ENCODE peak calls at places on chromosomes 5 and 9, in nine cellular contexts. M, R, V, P, K, X, F, T and G are unnamed samples.

GRCh38 chr9:109499631-109500120 is 1.6 kb upstream of the PTPN3 start:
- DNase-seq in P (no peak), X (peak), F (peak), T (peak), M (no peak), K (no peak), V (peak), R (peak), G (no peak)

GRCh38 chr9:20117985-20118384 is 329.1 kb upstream of the SLC24A2 start:
- DNase-seq in F (no peak), P (no peak), K (no peak), X (no peak), R (no peak), M (no peak), V (no peak), T (no peak), G (no peak)

GRCh38 chr5:19616821-19617220 is 371.2 kb downstream of the CDH18 start:
- DNase-seq in K (no peak), X (no peak), T (no peak), M (no peak), F (no peak), V (peak), P (no peak), R (no peak), G (no peak)

GRCh38 chr5:178240341-178240741 is 7.7 kb upstream of the PHYKPL start:
- DNase-seq in M (no peak), V (no peak), T (no peak), F (no peak), P (no peak), X (no peak), R (no peak), K (no peak), G (no peak)

GRCh38 chr5:180494510-180495181 is 467 bp downstream of the CNOT6 start:
- DNase-seq in P (peak), X (peak), F (peak), K (peak), R (peak), T (peak), V (peak), M (peak), G (peak)

GRCh38 chr9:114094971-114095370 is 4.1 kb downstream of the KIF12 start:
- DNase-seq in F (no peak), M (no peak), R (no peak), K (no peak), X (no peak), V (no peak), T (peak), P (no peak), G (no peak)

GRCh38 chr5:142780871-142781270 is 10.7 kb downstream of the ARHGAP26 start:
- DNase-seq in V (no peak), R (no peak), P (no peak), F (no peak), X (no peak), T (peak), K (no peak), M (no peak), G (no peak)

GRCh38 chr5:139861021-139861888 is 65.6 kb downstream of the PSD2 start:
- DNase-seq in F (no peak), P (no peak), M (no peak), T (no peak), V (no peak), X (no peak), K (no peak), R (no peak), G (no peak)

GRCh38 chr5:149605998-149606721 is 24.9 kb downstream of the ARHGEF37 start:
- DNase-seq in K (peak), R (peak), M (no peak), P (no peak), T (no peak), V (peak), X (peak), F (no peak), G (no peak)

GRCh38 chr5:14144586-14145355 is 1.6 kb downstream of the TRIO start:
- DNase-seq in K (peak), F (peak), P (no peak), V (peak), R (peak), M (no peak), T (peak), X (peak), G (peak)

GRCh38 chr5:150051657-150052195 is 34.6 kb downstream of the CSF1R start:
- DNase-seq in K (no peak), R (no peak), X (no peak), P (no peak), F (no peak), V (no peak), M (no peak), T (no peak), G (no peak)

GRCh38 chr5:40354171-40354570 is 325.5 kb upstream of the PTGER4 start:
- DNase-seq in F (no peak), K (no peak), P (no peak), T (no peak), X (no peak), M (no peak), R (no peak), V (no peak), G (no peak)

GRCh38 chr9:37486256-37486615 is 488 bp downstream of the POLR1E start:
- DNase-seq in X (no peak), F (no peak), M (no peak), V (no peak), K (no peak), P (no peak), R (no peak), T (no peak), G (no peak)

GRCh38 chr5:171525086-171525485 is 105.6 kb downstream of the FGF18 start:
- DNase-seq in V (no peak), K (no peak), T (no peak), F (no peak), M (no peak), X (no peak), R (no peak), P (no peak), G (no peak)

GRCh38 chr5:78527054-78527884 is 121.3 kb downstream of the LHFPL2 start:
- DNase-seq in K (peak), V (peak), M (no peak), F (no peak), P (no peak), T (peak), R (peak), X (peak), G (no peak)

GRCh38 chr5:102815560-102816324 is 60.6 kb downstream of the PAM start:
- DNase-seq in T (no peak), P (no peak), V (peak), R (no peak), F (no peak), M (no peak), X (no peak), K (no peak), G (no peak)

GRCh38 chr9:33942471-33943083 is 106.1 kb downstream of the UBAP2 start:
- DNase-seq in T (no peak), F (no peak), V (peak), P (no peak), R (peak), X (peak), M (no peak), K (peak), G (no peak)

GRCh38 chr9:22050924-22051323 is 41.8 kb upstream of the CDKN2B start:
- DNase-seq in T (no peak), K (no peak), M (no peak), X (no peak), V (no peak), F (no peak), P (no peak), R (no peak), G (no peak)

GRCh38 chr9:129383415-129384088 is 205.5 kb upstream of the IER5L start:
- DNase-seq in R (peak), M (peak), T (peak), V (peak), P (peak), X (peak), K (peak), F (peak), G (peak)

GRCh38 chr5:173733831-173734491 is 117.5 kb upstream of the BOD1 start:
- DNase-seq in K (no peak), T (no peak), V (no peak), R (no peak), P (no peak), F (no peak), M (no peak), X (no peak), G (no peak)

GRCh38 chr5:58451732-58452565 is 7.9 kb downstream of the PLK2 start:
- DNase-seq in F (no peak), K (no peak), P (no peak), V (no peak), T (no peak), R (peak), M (no peak), X (peak), G (no peak)

GRCh38 chr5:132017316-132017715 is 5.9 kb upstream of the ACSL6 start:
- DNase-seq in F (no peak), M (no peak), K (no peak), X (no peak), V (no peak), R (no peak), P (no peak), T (no peak), G (no peak)

GRCh38 chr9:33155393-33155792 is 11.7 kb downstream of the B4GALT1 start:
- DNase-seq in K (no peak), T (no peak), V (no peak), M (no peak), R (no peak), P (no peak), X (peak), F (no peak), G (no peak)

GRCh38 chr9:893843-894420 is 52.4 kb downstream of the DMRT1 start:
- DNase-seq in F (peak), X (peak), M (peak), K (peak), V (peak), P (no peak), R (peak), T (peak), G (peak)

GRCh38 chr9:93582115-93582514 is 5.7 kb downstream of the PHF2 start:
- DNase-seq in T (no peak), V (no peak), F (no peak), K (no peak), R (no peak), P (no peak), X (peak), M (no peak), G (no peak)

GRCh38 chr5:16528382-16528849 is 62.8 kb upstream of the ZNF622 start:
- DNase-seq in V (no peak), X (peak), R (no peak), T (no peak), F (no peak), M (no peak), P (no peak), K (no peak), G (no peak)

GRCh38 chr5:52800394-52801213 is 12.9 kb downstream of the ITGA1 start:
- DNase-seq in R (peak), P (peak), F (peak), X (peak), V (peak), K (peak), T (peak), M (peak), G (peak)

GRCh38 chr9:86892576-86892975 is 54.7 kb downstream of the GAS1 start:
- DNase-seq in R (no peak), P (no peak), F (no peak), V (no peak), T (no peak), K (no peak), M (no peak), X (no peak), G (no peak)

GRCh38 chr5:150918613-150919012 is 13.8 kb upstream of the ZNF300 start:
- DNase-seq in F (no peak), V (no peak), M (no peak), P (no peak), R (no peak), X (peak), T (no peak), K (peak), G (no peak)

GRCh38 chr9:93653762-93654161 is 77.4 kb downstream of the PHF2 start:
- DNase-seq in V (no peak), R (no peak), P (no peak), K (no peak), F (no peak), M (no peak), X (no peak), T (peak), G (no peak)

GRCh38 chr5:126359884-126360283 is 63.3 kb upstream of the GRAMD2B start:
- DNase-seq in T (no peak), R (no peak), P (no peak), M (no peak), V (no peak), K (no peak), X (no peak), F (no peak), G (no peak)

GRCh38 chr5:176812269-176813259 is 2.2 kb downstream of the UNC5A start:
- DNase-seq in P (no peak), F (peak), X (peak), T (no peak), M (no peak), V (peak), K (peak), R (peak), G (peak)

GRCh38 chr9:31027678-31028077 is 1356.8 kb upstream of the ACO1 start:
- DNase-seq in X (no peak), T (no peak), K (no peak), V (no peak), M (no peak), R (no peak), P (no peak), F (no peak), G (no peak)

GRCh38 chr5:32259033-32259432 is 53.7 kb downstream of the MTMR12 start:
- DNase-seq in K (peak), F (no peak), P (no peak), T (no peak), R (no peak), M (no peak), V (no peak), X (peak), G (no peak)